ENCODE peak calls at places on chromosomes 2 and 18, in six cellular contexts. N is aorta; P is Calu3; G is stimulated activated CD8-positive, alpha-beta memory T cell treated with anti-CD3 and anti-CD28 coated beads, Interleukin-7, amount 100 ng/mL, for 1 hour; Z is cardiac fibroblast; I is posterior vena cava. Q is an unnamed sample.

GRCh38 chr2:222561817-222562424 is 94.0 kb downstream of the FARSB start:
- DNase-seq in N (no peak), P (peak; percentile 72), G (no peak), Z (peak; percentile 79), I (no peak), Q (peak; percentile 77)

GRCh38 chr2:170940066-170940465 is 11.0 kb downstream of the GORASP2 start:
- DNase-seq in N (no peak), P (no peak), G (no peak), Z (no peak), I (no peak), Q (no peak)

GRCh38 chr2:72289736-72290135 is 142.1 kb upstream of the CYP26B1 start:
- DNase-seq in N (no peak), P (no peak), G (no peak), Z (no peak), I (no peak), Q (no peak)

GRCh38 chr18:68418881-68419280 is 296.0 kb downstream of the TMX3 start:
- DNase-seq in N (no peak), P (no peak), G (no peak), Z (peak; percentile 54), I (no peak), Q (peak; percentile 42)

GRCh38 chr2:35873921-35874320 is 481.7 kb upstream of the CRIM1 start:
- DNase-seq in N (no peak), P (no peak), G (no peak), Z (no peak), I (no peak), Q (no peak)

GRCh38 chr2:974454-974853 is 23.8 kb downstream of the SNTG2 start:
- DNase-seq in N (no peak), P (no peak), G (no peak), Z (peak; percentile 43), I (no peak), Q (no peak)

GRCh38 chr18:58223717-58224424 is 179.8 kb downstream of the NEDD4L start:
- DNase-seq in N (no peak), P (peak; percentile 55), G (no peak), Z (peak; percentile 88), I (no peak), Q (peak; percentile 84)

GRCh38 chr18:27824841-27825720 is 351.8 kb downstream of the CDH2 start:
- DNase-seq in N (no peak), P (no peak), G (no peak), Z (no peak), I (no peak), Q (no peak)

GRCh38 chr2:12478151-12479041 is 238.3 kb upstream of the TRIB2 start:
- DNase-seq in N (no peak), P (no peak), G (no peak), Z (no peak), I (no peak), Q (no peak)

Q was measured in hepatocyte.